ENCODE peak calls at places on chromosomes 13 and 19, in nine cellular contexts. One of them, this sample, is unnamed.

GRCh38 chr19:39199025-39199424 is 2.3 kb downstream of the NCCRP1 start:
- DNase-seq in activated CD4-positive, alpha-beta T cell treated with anti-CD3 and anti-CD28 coated beads for 36 hours: no peak
- DNase-seq in HL-60: no peak
- DNase-seq in heart left ventricle: peak; percentile 38
- DNase-seq in stimulated activated CD4-positive, alpha-beta T cell treated with anti-CD3 and anti-CD28 coated beads, Interleukin-1b, Interleukin-23, amount 100 ng/mL, for 1 hour: no peak
- DNase-seq in GDM1: no peak
- DNase-seq in Calu3: no peak
- DNase-seq in cardiac fibroblast: peak; percentile 52
- DNase-seq in mammary epithelial cell: no peak
- DNase-seq in this sample: no peak

GRCh38 chr19:10603873-10604459 is 16.9 kb upstream of the AP1M2 start:
- DNase-seq in activated CD4-positive, alpha-beta T cell treated with anti-CD3 and anti-CD28 coated beads for 36 hours: peak; percentile 57
- DNase-seq in HL-60: peak; percentile 86
- DNase-seq in stimulated activated CD4-positive, alpha-beta T cell treated with anti-CD3 and anti-CD28 coated beads, Interleukin-1b, Interleukin-23, amount 100 ng/mL, for 1 hour: no peak
- DNase-seq in GDM1: peak; percentile 30
- DNase-seq in cardiac fibroblast: peak; percentile 38
- DNase-seq in heart left ventricle: no peak
- DNase-seq in mammary epithelial cell: peak; percentile 29
- DNase-seq in Calu3: no peak
- DNase-seq in this sample: no peak

GRCh38 chr19:2702170-2703076 is at the start of gene GNG7:
- DNase-seq in stimulated activated CD4-positive, alpha-beta T cell treated with anti-CD3 and anti-CD28 coated beads, Interleukin-1b, Interleukin-23, amount 100 ng/mL, for 1 hour: peak; percentile 97
- DNase-seq in mammary epithelial cell: peak; percentile 71
- DNase-seq in GDM1: peak; percentile 91
- DNase-seq in cardiac fibroblast: peak; percentile 72
- DNase-seq in HL-60: peak; percentile 87
- DNase-seq in Calu3: peak; percentile 95
- DNase-seq in heart left ventricle: peak; percentile 93
- DNase-seq in activated CD4-positive, alpha-beta T cell treated with anti-CD3 and anti-CD28 coated beads for 36 hours: peak; percentile 99
- DNase-seq in this sample: peak; percentile 89

GRCh38 chr13:38401276-38401675 is 51.6 kb downstream of the UFM1 start:
- DNase-seq in mammary epithelial cell: no peak
- DNase-seq in cardiac fibroblast: no peak
- DNase-seq in heart left ventricle: no peak
- DNase-seq in activated CD4-positive, alpha-beta T cell treated with anti-CD3 and anti-CD28 coated beads for 36 hours: no peak
- DNase-seq in GDM1: no peak
- DNase-seq in HL-60: no peak
- DNase-seq in stimulated activated CD4-positive, alpha-beta T cell treated with anti-CD3 and anti-CD28 coated beads, Interleukin-1b, Interleukin-23, amount 100 ng/mL, for 1 hour: no peak
- DNase-seq in Calu3: no peak
- DNase-seq in this sample: no peak

GRCh38 chr13:50650936-50651638 is 192.4 kb downstream of the DLEU7 start:
- DNase-seq in GDM1: no peak
- DNase-seq in Calu3: no peak
- DNase-seq in cardiac fibroblast: peak; percentile 47
- DNase-seq in HL-60: no peak
- DNase-seq in heart left ventricle: no peak
- DNase-seq in mammary epithelial cell: peak; percentile 29
- DNase-seq in stimulated activated CD4-positive, alpha-beta T cell treated with anti-CD3 and anti-CD28 coated beads, Interleukin-1b, Interleukin-23, amount 100 ng/mL, for 1 hour: no peak
- DNase-seq in activated CD4-positive, alpha-beta T cell treated with anti-CD3 and anti-CD28 coated beads for 36 hours: no peak
- DNase-seq in this sample: no peak

GRCh38 chr13:102405499-102406079 is 3.7 kb upstream of the FGF14 start:
- DNase-seq in Calu3: no peak
- DNase-seq in GDM1: no peak
- DNase-seq in mammary epithelial cell: peak; percentile 3
- DNase-seq in cardiac fibroblast: peak; percentile 27
- DNase-seq in stimulated activated CD4-positive, alpha-beta T cell treated with anti-CD3 and anti-CD28 coated beads, Interleukin-1b, Interleukin-23, amount 100 ng/mL, for 1 hour: no peak
- DNase-seq in HL-60: no peak
- DNase-seq in activated CD4-positive, alpha-beta T cell treated with anti-CD3 and anti-CD28 coated beads for 36 hours: peak; percentile 25
- DNase-seq in heart left ventricle: no peak
- DNase-seq in this sample: peak; percentile 34

GRCh38 chr13:76936736-76937135 is 11.6 kb upstream of the ACOD1 start:
- DNase-seq in heart left ventricle: no peak
- DNase-seq in Calu3: no peak
- DNase-seq in HL-60: peak; percentile 48
- DNase-seq in stimulated activated CD4-positive, alpha-beta T cell treated with anti-CD3 and anti-CD28 coated beads, Interleukin-1b, Interleukin-23, amount 100 ng/mL, for 1 hour: no peak
- DNase-seq in GDM1: no peak
- DNase-seq in mammary epithelial cell: peak; percentile 37
- DNase-seq in cardiac fibroblast: peak; percentile 48
- DNase-seq in activated CD4-positive, alpha-beta T cell treated with anti-CD3 and anti-CD28 coated beads for 36 hours: no peak
- DNase-seq in this sample: peak; percentile 63

GRCh38 chr19:16283103-16283469 is 41.5 kb upstream of the KLF2 start:
- DNase-seq in Calu3: no peak
- DNase-seq in HL-60: peak; percentile 12
- DNase-seq in heart left ventricle: no peak
- DNase-seq in activated CD4-positive, alpha-beta T cell treated with anti-CD3 and anti-CD28 coated beads for 36 hours: no peak
- DNase-seq in mammary epithelial cell: no peak
- DNase-seq in GDM1: no peak
- DNase-seq in stimulated activated CD4-positive, alpha-beta T cell treated with anti-CD3 and anti-CD28 coated beads, Interleukin-1b, Interleukin-23, amount 100 ng/mL, for 1 hour: no peak
- DNase-seq in cardiac fibroblast: no peak
- DNase-seq in this sample: no peak

GRCh38 chr19:10290876-10291553 is 1.3 kb downstream of the ICAM5 start:
- DNase-seq in Calu3: peak; percentile 55
- DNase-seq in stimulated activated CD4-positive, alpha-beta T cell treated with anti-CD3 and anti-CD28 coated beads, Interleukin-1b, Interleukin-23, amount 100 ng/mL, for 1 hour: no peak
- DNase-seq in GDM1: peak; percentile 56
- DNase-seq in activated CD4-positive, alpha-beta T cell treated with anti-CD3 and anti-CD28 coated beads for 36 hours: peak; percentile 70
- DNase-seq in HL-60: peak; percentile 29
- DNase-seq in mammary epithelial cell: peak; percentile 50
- DNase-seq in cardiac fibroblast: peak; percentile 44
- DNase-seq in heart left ventricle: peak; percentile 54
- DNase-seq in this sample: peak; percentile 63

GRCh38 chr19:16084067-16084685 is 7.9 kb downstream of the TPM4 start:
- DNase-seq in stimulated activated CD4-positive, alpha-beta T cell treated with anti-CD3 and anti-CD28 coated beads, Interleukin-1b, Interleukin-23, amount 100 ng/mL, for 1 hour: no peak
- DNase-seq in heart left ventricle: no peak
- DNase-seq in Calu3: no peak
- DNase-seq in activated CD4-positive, alpha-beta T cell treated with anti-CD3 and anti-CD28 coated beads for 36 hours: no peak
- DNase-seq in GDM1: no peak
- DNase-seq in HL-60: no peak
- DNase-seq in mammary epithelial cell: no peak
- DNase-seq in cardiac fibroblast: no peak
- DNase-seq in this sample: no peak

GRCh38 chr13:60756306-60756705 is 359.3 kb downstream of the TDRD3 start:
- DNase-seq in cardiac fibroblast: peak; percentile 7
- DNase-seq in mammary epithelial cell: no peak
- DNase-seq in HL-60: no peak
- DNase-seq in activated CD4-positive, alpha-beta T cell treated with anti-CD3 and anti-CD28 coated beads for 36 hours: no peak
- DNase-seq in heart left ventricle: no peak
- DNase-seq in Calu3: no peak
- DNase-seq in GDM1: no peak
- DNase-seq in stimulated activated CD4-positive, alpha-beta T cell treated with anti-CD3 and anti-CD28 coated beads, Interleukin-1b, Interleukin-23, amount 100 ng/mL, for 1 hour: no peak
- DNase-seq in this sample: peak; percentile 13

GRCh38 chr19:1671716-1672037 is 19.3 kb upstream of the TCF3 start:
- DNase-seq in cardiac fibroblast: no peak
- DNase-seq in HL-60: no peak
- DNase-seq in heart left ventricle: no peak
- DNase-seq in mammary epithelial cell: no peak
- DNase-seq in Calu3: no peak
- DNase-seq in activated CD4-positive, alpha-beta T cell treated with anti-CD3 and anti-CD28 coated beads for 36 hours: no peak
- DNase-seq in GDM1: no peak
- DNase-seq in stimulated activated CD4-positive, alpha-beta T cell treated with anti-CD3 and anti-CD28 coated beads, Interleukin-1b, Interleukin-23, amount 100 ng/mL, for 1 hour: no peak
- DNase-seq in this sample: peak; percentile 33

GRCh38 chr19:3284759-3285646 is 60.5 kb downstream of the CELF5 start:
- DNase-seq in HL-60: peak; percentile 55
- DNase-seq in GDM1: peak; percentile 47
- DNase-seq in mammary epithelial cell: peak; percentile 66
- DNase-seq in stimulated activated CD4-positive, alpha-beta T cell treated with anti-CD3 and anti-CD28 coated beads, Interleukin-1b, Interleukin-23, amount 100 ng/mL, for 1 hour: peak; percentile 44
- DNase-seq in heart left ventricle: peak; percentile 39
- DNase-seq in activated CD4-positive, alpha-beta T cell treated with anti-CD3 and anti-CD28 coated beads for 36 hours: peak; percentile 94
- DNase-seq in cardiac fibroblast: peak; percentile 67
- DNase-seq in Calu3: peak; percentile 86
- DNase-seq in this sample: peak; percentile 38

GRCh38 chr19:33413426-33413725 is 39.9 kb downstream of the CEBPG start:
- DNase-seq in cardiac fibroblast: no peak
- DNase-seq in stimulated activated CD4-positive, alpha-beta T cell treated with anti-CD3 and anti-CD28 coated beads, Interleukin-1b, Interleukin-23, amount 100 ng/mL, for 1 hour: no peak
- DNase-seq in HL-60: no peak
- DNase-seq in Calu3: no peak
- DNase-seq in GDM1: no peak
- DNase-seq in mammary epithelial cell: no peak
- DNase-seq in heart left ventricle: no peak
- DNase-seq in activated CD4-positive, alpha-beta T cell treated with anti-CD3 and anti-CD28 coated beads for 36 hours: no peak
- DNase-seq in this sample: no peak

GRCh38 chr19:42023121-42023942 is 29.3 kb upstream of the ATP1A3 start:
- DNase-seq in stimulated activated CD4-positive, alpha-beta T cell treated with anti-CD3 and anti-CD28 coated beads, Interleukin-1b, Interleukin-23, amount 100 ng/mL, for 1 hour: no peak
- DNase-seq in HL-60: peak; percentile 21
- DNase-seq in Calu3: peak; percentile 54
- DNase-seq in cardiac fibroblast: peak; percentile 38
- DNase-seq in mammary epithelial cell: no peak
- DNase-seq in heart left ventricle: no peak
- DNase-seq in activated CD4-positive, alpha-beta T cell treated with anti-CD3 and anti-CD28 coated beads for 36 hours: peak; percentile 60
- DNase-seq in GDM1: peak; percentile 7
- DNase-seq in this sample: peak; percentile 35

GRCh38 chr13:58999851-59000250 is 1163.9 kb downstream of the DIAPH3 start:
- DNase-seq in Calu3: no peak
- DNase-seq in activated CD4-positive, alpha-beta T cell treated with anti-CD3 and anti-CD28 coated beads for 36 hours: no peak
- DNase-seq in heart left ventricle: no peak
- DNase-seq in HL-60: no peak
- DNase-seq in mammary epithelial cell: no peak
- DNase-seq in GDM1: no peak
- DNase-seq in stimulated activated CD4-positive, alpha-beta T cell treated with anti-CD3 and anti-CD28 coated beads, Interleukin-1b, Interleukin-23, amount 100 ng/mL, for 1 hour: no peak
- DNase-seq in cardiac fibroblast: no peak
- DNase-seq in this sample: no peak

GRCh38 chr19:16737909-16738308 is 18.3 kb downstream of the NWD1 start:
- DNase-seq in heart left ventricle: no peak
- DNase-seq in Calu3: no peak
- DNase-seq in stimulated activated CD4-positive, alpha-beta T cell treated with anti-CD3 and anti-CD28 coated beads, Interleukin-1b, Interleukin-23, amount 100 ng/mL, for 1 hour: no peak
- DNase-seq in mammary epithelial cell: no peak
- DNase-seq in GDM1: no peak
- DNase-seq in cardiac fibroblast: no peak
- DNase-seq in HL-60: no peak
- DNase-seq in activated CD4-positive, alpha-beta T cell treated with anti-CD3 and anti-CD28 coated beads for 36 hours: no peak
- DNase-seq in this sample: no peak

GRCh38 chr13:59360108-59360507 is 803.6 kb downstream of the DIAPH3 start:
- DNase-seq in GDM1: peak; percentile 71
- DNase-seq in Calu3: no peak
- DNase-seq in HL-60: peak; percentile 79
- DNase-seq in cardiac fibroblast: peak; percentile 33
- DNase-seq in stimulated activated CD4-positive, alpha-beta T cell treated with anti-CD3 and anti-CD28 coated beads, Interleukin-1b, Interleukin-23, amount 100 ng/mL, for 1 hour: no peak
- DNase-seq in mammary epithelial cell: no peak
- DNase-seq in activated CD4-positive, alpha-beta T cell treated with anti-CD3 and anti-CD28 coated beads for 36 hours: peak; percentile 17
- DNase-seq in heart left ventricle: peak; percentile 35
- DNase-seq in this sample: no peak

GRCh38 chr13:102399791-102400618 is 1.8 kb downstream of the FGF14 start:
- DNase-seq in activated CD4-positive, alpha-beta T cell treated with anti-CD3 and anti-CD28 coated beads for 36 hours: peak; percentile 38
- DNase-seq in GDM1: no peak
- DNase-seq in mammary epithelial cell: peak; percentile 3
- DNase-seq in heart left ventricle: peak; percentile 25
- DNase-seq in HL-60: peak; percentile 16
- DNase-seq in cardiac fibroblast: no peak
- DNase-seq in Calu3: peak; percentile 4
- DNase-seq in stimulated activated CD4-positive, alpha-beta T cell treated with anti-CD3 and anti-CD28 coated beads, Interleukin-1b, Interleukin-23, amount 100 ng/mL, for 1 hour: no peak
- DNase-seq in this sample: no peak

GRCh38 chr13:78657699-78658629 is 991 bp downstream of the OBI1 start:
- DNase-seq in GDM1: no peak
- DNase-seq in HL-60: no peak
- DNase-seq in Calu3: no peak
- DNase-seq in mammary epithelial cell: peak; percentile 0
- DNase-seq in heart left ventricle: no peak
- DNase-seq in stimulated activated CD4-positive, alpha-beta T cell treated with anti-CD3 and anti-CD28 coated beads, Interleukin-1b, Interleukin-23, amount 100 ng/mL, for 1 hour: no peak
- DNase-seq in activated CD4-positive, alpha-beta T cell treated with anti-CD3 and anti-CD28 coated beads for 36 hours: no peak
- DNase-seq in cardiac fibroblast: peak; percentile 33
- DNase-seq in this sample: peak; percentile 48

GRCh38 chr19:46133101-46133627 is 8.7 kb upstream of the IGFL3 start:
- DNase-seq in HL-60: no peak
- DNase-seq in Calu3: peak; percentile 45
- DNase-seq in cardiac fibroblast: peak; percentile 98
- DNase-seq in stimulated activated CD4-positive, alpha-beta T cell treated with anti-CD3 and anti-CD28 coated beads, Interleukin-1b, Interleukin-23, amount 100 ng/mL, for 1 hour: no peak
- DNase-seq in heart left ventricle: no peak
- DNase-seq in GDM1: peak; percentile 91
- DNase-seq in mammary epithelial cell: peak; percentile 92
- DNase-seq in activated CD4-positive, alpha-beta T cell treated with anti-CD3 and anti-CD28 coated beads for 36 hours: no peak
- DNase-seq in this sample: peak; percentile 95

GRCh38 chr13:32639502-32640105 is 53.4 kb downstream of the PDS5B start:
- DNase-seq in Calu3: peak; percentile 23
- DNase-seq in stimulated activated CD4-positive, alpha-beta T cell treated with anti-CD3 and anti-CD28 coated beads, Interleukin-1b, Interleukin-23, amount 100 ng/mL, for 1 hour: no peak
- DNase-seq in cardiac fibroblast: peak; percentile 81
- DNase-seq in activated CD4-positive, alpha-beta T cell treated with anti-CD3 and anti-CD28 coated beads for 36 hours: peak; percentile 66
- DNase-seq in mammary epithelial cell: peak; percentile 26
- DNase-seq in GDM1: peak; percentile 64
- DNase-seq in HL-60: peak; percentile 67
- DNase-seq in heart left ventricle: peak; percentile 44
- DNase-seq in this sample: peak; percentile 68

GRCh38 chr19:20787766-20788165 is 11.7 kb downstream of the ZNF66 start:
- DNase-seq in HL-60: no peak
- DNase-seq in stimulated activated CD4-positive, alpha-beta T cell treated with anti-CD3 and anti-CD28 coated beads, Interleukin-1b, Interleukin-23, amount 100 ng/mL, for 1 hour: no peak
- DNase-seq in heart left ventricle: no peak
- DNase-seq in cardiac fibroblast: peak; percentile 3
- DNase-seq in mammary epithelial cell: peak; percentile 18
- DNase-seq in activated CD4-positive, alpha-beta T cell treated with anti-CD3 and anti-CD28 coated beads for 36 hours: peak; percentile 13
- DNase-seq in GDM1: no peak
- DNase-seq in Calu3: no peak
- DNase-seq in this sample: no peak

GRCh38 chr13:33464345-33464744 is 178.8 kb upstream of the STARD13 start:
- DNase-seq in Calu3: no peak
- DNase-seq in GDM1: no peak
- DNase-seq in activated CD4-positive, alpha-beta T cell treated with anti-CD3 and anti-CD28 coated beads for 36 hours: no peak
- DNase-seq in stimulated activated CD4-positive, alpha-beta T cell treated with anti-CD3 and anti-CD28 coated beads, Interleukin-1b, Interleukin-23, amount 100 ng/mL, for 1 hour: no peak
- DNase-seq in HL-60: no peak
- DNase-seq in heart left ventricle: no peak
- DNase-seq in mammary epithelial cell: no peak
- DNase-seq in cardiac fibroblast: no peak
- DNase-seq in this sample: no peak

This sample was measured in MCF 10A.